ENCODE peak calls at places on chromosome 3, in six cellular contexts. M is H1, A is HCT116, F is K562, Y is SK-N-SH, R is GM12878. X is an unnamed sample. For H3K4me1 and H3K36me3, the result is how much of the 10 kb centered on the place peaks cover.

GRCh38 chr3:111758642-111759041 is 100.4 kb upstream of the PHLDB2 start:
- DNase-seq in Y (no peak), M (no peak), F (no peak), A (no peak), R (no peak), X (no peak)

GRCh38 chr3:111572061-111572460 is 23.1 kb downstream of the ZBED2 start:
- DNase-seq in Y (no peak), M (no peak), A (no peak), R (no peak), F (no peak), X (no peak)

GRCh38 chr3:53162672-53163458 is 1.9 kb downstream of the PRKCD start:
- DNase-seq in R (no peak), M (no peak), A (no peak), Y (no peak), F (peak), X (no peak)

GRCh38 chr3:128473180-128473519 is 6.5 kb upstream of the DNAJB8 start:
- DNase-seq in A (no peak), M (no peak), R (no peak), Y (peak), F (peak), X (no peak)

GRCh38 chr3:186081678-186082077 is 27.2 kb downstream of the ETV5 start:
- DNase-seq in Y (no peak), R (no peak), A (no peak), F (no peak), M (no peak), X (no peak)

GRCh38 chr3:156256945-156257344 is 136.6 kb downstream of the KCNAB1 start:
- DNase-seq in Y (no peak), F (no peak), R (no peak), A (no peak), M (no peak), X (no peak)

GRCh38 chr3:39911465-39912309 is 102.3 kb downstream of the MYRIP start:
- DNase-seq in A (no peak), M (peak), Y (no peak), F (no peak), R (no peak), X (peak)

GRCh38 chr3:38834110-38834509 is 18.1 kb upstream of the SCN10A start:
- DNase-seq in Y (no peak), F (peak), A (peak), M (peak), R (no peak), X (peak)

GRCh38 chr3:41053220-41053619 is 146.1 kb upstream of the CTNNB1 start:
- DNase-seq in R (no peak), M (no peak), Y (no peak), A (no peak), F (no peak), X (no peak)

GRCh38 chr3:167870201-167870600 is 134.7 kb downstream of the SERPINI1 start:
- DNase-seq in F (no peak), M (no peak), R (no peak), Y (no peak), A (no peak), X (no peak)

GRCh38 chr3:72487078-72487765 is 361.0 kb downstream of the SHQ1 start:
- DNase-seq in R (no peak), F (peak), A (peak), M (no peak), Y (no peak), X (no peak)

GRCh38 chr3:142976621-142977398 is 13.3 kb upstream of the PAQR9 start:
- DNase-seq in A (peak), F (peak), M (no peak), R (no peak), Y (peak), X (no peak)

GRCh38 chr3:195754906-195755305 is 34.1 kb downstream of the MUC20 start:
- DNase-seq in F (no peak), R (no peak), Y (no peak), A (no peak), M (no peak), X (no peak)

GRCh38 chr3:78978037-78978436 is 789.8 kb downstream of the ROBO1 start:
- DNase-seq in A (no peak), R (no peak), F (no peak), M (no peak), Y (no peak), X (no peak)

GRCh38 chr3:56787784-56788256 is 13.9 kb downstream of the ARHGEF3 start:
- DNase-seq in R (no peak), A (no peak), M (no peak), F (no peak), Y (no peak), X (no peak)

GRCh38 chr3:113304102-113304501 is 92.7 kb downstream of the BOC start:
- DNase-seq in M (no peak), F (no peak), A (no peak), R (no peak), Y (no peak), X (no peak)

GRCh38 chr3:171255236-171255806 is 204.9 kb downstream of the TNIK start:
- DNase-seq in F (no peak), R (peak), M (no peak), Y (no peak), A (no peak), X (no peak)

GRCh38 chr3:64392001-64392400 is 166.7 kb upstream of the PRICKLE2 start:
- DNase-seq in Y (no peak), R (no peak), A (no peak), M (no peak), F (no peak), X (no peak)

GRCh38 chr3:55272031-55272645 is 215.0 kb downstream of the WNT5A start:
- DNase-seq in Y (no peak), F (no peak), M (no peak), R (no peak), A (no peak), X (no peak)

GRCh38 chr3:104873331-104873730 is 493.4 kb upstream of the ALCAM start:
- DNase-seq in A (no peak), Y (no peak), R (no peak), M (no peak), F (no peak), X (no peak)

GRCh38 chr3:50632450-50632849 is 15.5 kb downstream of the MAPKAPK3 start:
- DNase-seq in F (no peak), R (no peak), Y (peak), M (no peak), A (no peak), X (no peak)

GRCh38 chr3:129684270-129684669 is 77.8 kb upstream of the PLXND1 start:
- DNase-seq in M (no peak), F (no peak), Y (no peak), R (no peak), A (no peak), X (no peak)

GRCh38 chr3:12507871-12508281 is 23.6 kb downstream of the TSEN2 start:
- DNase-seq in R (no peak), F (no peak), A (no peak), M (no peak), Y (peak), X (no peak)

GRCh38 chr3:82741346-82741745 is 979.9 kb upstream of the GBE1 start:
- DNase-seq in F (no peak), R (no peak), A (no peak), Y (no peak), M (no peak), X (no peak)

GRCh38 chr3:82743196-82743595 is 981.8 kb upstream of the GBE1 start:
- DNase-seq in Y (no peak), F (no peak), A (no peak), R (no peak), M (no peak), X (no peak)

GRCh38 chr3:82745544-82745943 is 984.1 kb upstream of the GBE1 start:
- DNase-seq in A (no peak), F (no peak), M (no peak), Y (no peak), R (no peak), X (no peak)
- H3K4me1 ChIP-seq in A (under half), F (under half), M (under half), Y (under half), R (under half), X (under half)

GRCh38 chr3:140972833-140973232 is 31.2 kb downstream of the SLC25A36 start:
- DNase-seq in Y (no peak), M (no peak), A (no peak), R (no peak), F (no peak), X (no peak)

DNA sequence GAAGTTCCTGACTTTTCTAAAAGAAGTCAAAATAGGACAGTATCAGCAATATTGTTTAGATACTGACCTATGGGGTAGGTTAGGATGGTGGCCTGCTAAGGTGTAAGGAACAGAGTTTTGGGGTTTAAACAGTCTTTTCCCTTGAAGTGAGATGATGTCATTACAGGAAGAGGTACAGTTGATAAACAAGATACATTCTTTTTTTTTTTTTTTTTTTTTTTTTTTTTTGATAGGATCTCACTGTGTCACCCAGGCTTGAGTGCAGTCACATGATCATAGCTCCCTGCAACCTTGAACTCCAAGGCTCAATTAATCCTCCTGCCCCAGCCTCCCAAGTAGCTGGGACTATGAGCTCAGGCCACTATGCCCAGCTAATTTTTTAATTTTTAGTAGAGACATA is 33.3 kb downstream of the SLC25A36 start:
- DNase-seq in Y (no peak), F (no peak), R (no peak), A (no peak), M (no peak), X (no peak)
- H3K36me3 ChIP-seq in Y (under half), F (half or more), R (under half), A (under half), M (under half), X (half or more)

GRCh38 chr3:32440481-32441350 is 49.1 kb downstream of the CMTM7 start:
- DNase-seq in R (no peak), A (no peak), F (no peak), M (peak), Y (no peak), X (no peak)

GRCh38 chr3:32438596-32439344 is 47.1 kb downstream of the CMTM7 start:
- DNase-seq in F (no peak), M (peak), A (no peak), R (peak), Y (no peak), X (no peak)

GRCh38 chr3:32436816-32437189 is 45.1 kb downstream of the CMTM7 start:
- DNase-seq in R (no peak), A (no peak), Y (no peak), M (peak), F (no peak), X (no peak)

GRCh38 chr3:32435911-32436815 is 44.5 kb downstream of the CMTM7 start:
- DNase-seq in M (peak), R (no peak), A (no peak), F (no peak), Y (no peak), X (no peak)

GRCh38 chr3:32437898-32438297 is 46.2 kb downstream of the CMTM7 start:
- DNase-seq in Y (no peak), A (no peak), F (no peak), R (no peak), M (peak), X (no peak)
- TF ChIP-seq YY1 in Y (no peak), A (no peak), F (no peak), R (no peak), M (no peak), X (no peak)

GRCh38 chr3:3635109-3635508 is 164.1 kb upstream of the LRRN1 start:
- DNase-seq in Y (no peak), M (no peak), F (no peak), R (no peak), A (no peak), X (no peak)
- H3K4me1 ChIP-seq in Y (under half), M (under half), F (under half), R (under half), A (under half), X (under half)